ENCODE peak calls at places on chromosome 6, in four cellular contexts. D is aorta; H is effector memory CD8-positive, alpha-beta T cell; J is activated T-cell treated with anti-CD3 and anti-CD28 coated beads, Interleukin-2, amount 50 U/mL, for 72 hours. W is an unnamed sample.

GRCh38 chr6:56243518-56244070 is 3.8 kb downstream of the COL21A1 start:
- DNase-seq in D (no peak), J (no peak), H (no peak), W (no peak)

GRCh38 chr6:111823831-111824607 is 49.2 kb downstream of the FYN start:
- DNase-seq in D (no peak), H (no peak), J (no peak), W (no peak)

GRCh38 chr6:31610891-31611425 is 4.1 kb upstream of the AIF1 start:
- DNase-seq in H (no peak), J (no peak), D (no peak), W (no peak)

GRCh38 chr6:12024715-12025434 is 12.8 kb downstream of the HIVEP1 start:
- DNase-seq in D (no peak), H (no peak), J (no peak), W (no peak)

GRCh38 chr6:157266274-157267101 is 56.8 kb downstream of the TMEM242 start:
- DNase-seq in H (no peak), D (peak; percentile 56), J (no peak), W (no peak)

GRCh38 chr6:27726620-27727023 is 185.6 kb downstream of the OR2B2 start:
- DNase-seq in D (no peak), J (no peak), H (no peak), W (no peak)

GRCh38 chr6:158697798-158698197 is 47.9 kb downstream of the SYTL3 start:
- DNase-seq in D (no peak), H (no peak), J (no peak), W (no peak)

GRCh38 chr6:105137388-105137787 is 42.4 kb downstream of the POPDC3 start:
- DNase-seq in H (no peak), D (peak; percentile 80), J (no peak), W (no peak)

GRCh38 chr6:82494367-82494766 is 130.8 kb downstream of the TPBG start:
- DNase-seq in H (no peak), J (no peak), D (no peak), W (no peak)

GRCh38 chr6:170174124-170174770 is 116.6 kb downstream of the DLL1 start:
- DNase-seq in D (no peak), J (no peak), H (no peak), W (no peak)

GRCh38 chr6:136526196-136526930 is 23.9 kb downstream of the MAP7 start:
- DNase-seq in H (no peak), J (peak; percentile 49), D (no peak), W (peak; percentile 81)

GRCh38 chr6:29961966-29962365 is 19.6 kb downstream of the HLA-A start:
- DNase-seq in H (no peak), D (no peak), J (no peak), W (no peak)

GRCh38 chr6:154572592-154572991 is 62.1 kb upstream of the CNKSR3 start:
- DNase-seq in D (no peak), H (no peak), J (no peak), W (no peak)

GRCh38 chr6:157768304-157768703 is 54.7 kb upstream of the SNX9 start:
- DNase-seq in J (no peak), D (no peak), H (no peak), W (peak; percentile 17)

GRCh38 chr6:28683945-28684538 is 158.4 kb downstream of the GPX5 start:
- DNase-seq in H (no peak), D (no peak), J (peak; percentile 2), W (no peak)

GRCh38 chr6:7087066-7087465 is 20.7 kb upstream of the RREB1 start:
- DNase-seq in J (no peak), D (no peak), H (no peak), W (peak; percentile 36)

GRCh38 chr6:138287144-138287955 is 69.1 kb upstream of the PBOV1 start:
- DNase-seq in D (no peak), H (peak; percentile 34), J (peak; percentile 56), W (no peak)